ENCODE peak calls at places on chromosomes 11 and 22, in six cellular contexts. W, G, M, T, A and V are unnamed samples.

GRCh38 chr22:39388261-39389011 is 11.1 kb upstream of the TAB1 start:
- DNase-seq in W (peak), G (no peak), M (peak), T (peak), A (peak), V (peak)

GRCh38 chr22:50532353-50532700 is 2.5 kb upstream of the TYMP start:
- DNase-seq in W (peak), G (no peak), M (no peak), T (no peak), A (no peak), V (no peak)

GRCh38 chr11:101127348-101127698 is 2.3 kb downstream of the PGR start:
- DNase-seq in W (peak), G (no peak), M (peak), T (peak), A (no peak), V (no peak)

GRCh38 chr22:48968201-48968959 is 859.3 kb downstream of the BRD1 start:
- DNase-seq in W (peak), G (no peak), M (no peak), T (no peak), A (peak), V (no peak)

GRCh38 chr11:80899381-80899780 is 1458.6 kb upstream of the TENM4 start:
- DNase-seq in W (no peak), G (no peak), M (no peak), T (peak), A (no peak), V (peak)

GRCh38 chr11:77069336-77069968 is 2.7 kb downstream of the CAPN5 start:
- DNase-seq in W (peak), G (no peak), M (peak), T (no peak), A (no peak), V (no peak)

GRCh38 chr11:287821-288327 is 1.1 kb upstream of the PGGHG start:
- DNase-seq in W (peak), G (no peak), M (no peak), T (no peak), A (peak), V (no peak)

GRCh38 chr22:32661296-32661695 is 140.2 kb upstream of the TIMP3 start:
- DNase-seq in W (peak), G (peak), M (no peak), T (peak), A (peak), V (peak)

GRCh38 chr11:106540001-106540400 is 462.5 kb downstream of the AASDHPPT start:
- DNase-seq in W (no peak), G (no peak), M (no peak), T (no peak), A (no peak), V (no peak)

GRCh38 chr22:44758354-44758969 is 6.1 kb downstream of the ARHGAP8 start:
- DNase-seq in W (no peak), G (no peak), M (no peak), T (peak), A (no peak), V (peak)

GRCh38 chr11:63551889-63552266 is 11.3 kb downstream of the PLAAT2 start:
- DNase-seq in W (no peak), G (no peak), M (no peak), T (no peak), A (no peak), V (no peak)

GRCh38 chr22:17121235-17122195 is at the start of gene TMEM121B:
- DNase-seq in W (peak), G (no peak), M (peak), T (peak), A (no peak), V (peak)

GRCh38 chr22:46055851-46056168 is 78.8 kb upstream of the WNT7B start:
- DNase-seq in W (no peak), G (no peak), M (no peak), T (no peak), A (no peak), V (no peak)

GRCh38 chr11:69498614-69499175 is 17.2 kb downstream of the LINC01488 start:
- DNase-seq in W (no peak), G (no peak), M (no peak), T (no peak), A (no peak), V (no peak)

GRCh38 chr11:5938603-5938965 is 3.5 kb upstream of the OR56A3 start:
- DNase-seq in W (no peak), G (no peak), M (no peak), T (no peak), A (no peak), V (no peak)

GRCh38 chr11:76609736-76610370 is 60.7 kb downstream of the LRRC32 start:
- DNase-seq in W (no peak), G (no peak), M (peak), T (no peak), A (no peak), V (peak)

GRCh38 chr22:38881464-38881871 is 9.5 kb upstream of the CBX6 start:
- DNase-seq in W (peak), G (peak), M (peak), T (peak), A (no peak), V (peak)

GRCh38 chr11:106306942-106307341 is 229.5 kb downstream of the AASDHPPT start:
- DNase-seq in W (no peak), G (no peak), M (no peak), T (peak), A (no peak), V (peak)

GRCh38 chr11:74232316-74232950 is 61.3 kb downstream of the PPME1 start:
- DNase-seq in W (no peak), G (no peak), M (no peak), T (no peak), A (no peak), V (peak)

DNA sequence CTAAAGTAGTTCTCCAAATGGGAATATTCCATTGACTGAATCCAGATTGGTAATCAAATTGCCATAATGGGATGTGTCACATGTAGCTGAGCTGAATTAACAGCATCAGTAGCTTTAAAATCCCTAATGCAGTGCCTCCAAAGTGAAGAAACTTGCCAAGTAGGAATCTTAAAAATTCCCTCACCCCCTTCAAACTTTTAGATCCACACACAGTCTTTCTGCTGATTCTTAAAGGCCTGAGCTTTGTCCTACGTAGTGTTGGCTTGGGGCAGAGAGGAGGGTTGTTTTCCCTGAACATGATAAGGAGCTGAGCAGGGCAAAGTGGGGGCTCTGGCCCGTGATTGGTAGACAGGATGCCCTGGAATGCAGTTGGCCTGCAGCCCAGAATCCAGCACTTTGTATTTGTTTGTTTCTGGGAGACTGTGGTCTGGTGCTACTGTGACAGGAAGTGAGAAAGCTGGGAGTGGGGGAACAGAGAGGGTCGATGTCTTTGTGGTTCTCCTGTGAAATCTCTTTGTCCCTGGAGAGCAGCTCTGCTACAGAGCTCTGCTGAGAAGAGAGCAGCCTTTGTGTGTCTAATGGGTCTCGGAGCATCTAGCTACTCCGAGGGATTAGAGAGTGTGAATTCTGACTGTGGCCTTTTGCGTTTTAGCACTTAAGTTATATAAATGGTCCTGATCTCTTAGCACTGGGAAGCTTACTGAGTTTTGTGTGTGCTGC is 16.9 kb downstream of the CTNND1 start:
- DNase-seq in W (peak), G (peak), M (peak), T (peak), A (peak), V (peak)
- H3K4me3 ChIP-seq in W (peak), G (no peak), M (peak), T (peak), A (peak), V (peak)

GRCh38 chr11:46073632-46074031 is 47.6 kb downstream of the PHF21A start:
- DNase-seq in W (no peak), G (no peak), M (no peak), T (no peak), A (no peak), V (peak)

GRCh38 chr11:46072172-46072964 is 48.9 kb downstream of the PHF21A start:
- DNase-seq in W (no peak), G (no peak), M (no peak), T (no peak), A (no peak), V (no peak)

GRCh38 chr11:46079662-46080061 is 41.6 kb downstream of the PHF21A start:
- DNase-seq in W (no peak), G (no peak), M (no peak), T (no peak), A (no peak), V (no peak)

GRCh38 chr11:46075168-46075567 is 46.1 kb downstream of the PHF21A start:
- DNase-seq in W (no peak), G (no peak), M (no peak), T (peak), A (no peak), V (peak)

GRCh38 chr11:46075928-46076327 is 45.3 kb downstream of the PHF21A start:
- DNase-seq in W (no peak), G (no peak), M (no peak), T (no peak), A (no peak), V (no peak)
- TF ChIP-seq CTCF in W (no peak), G (peak), M (no peak), T (peak), A (peak), V (peak)

GRCh38 chr11:1484716-1485503 is 1.7 kb downstream of the MOB2 start:
- DNase-seq in W (no peak), G (no peak), M (peak), T (no peak), A (no peak), V (no peak)

GRCh38 chr11:1487091-1487850 is 692 bp upstream of the MOB2 start:
- DNase-seq in W (no peak), G (no peak), M (peak), T (no peak), A (no peak), V (no peak)

GRCh38 chr11:1485504-1485885 is 1.1 kb downstream of the MOB2 start:
- DNase-seq in W (no peak), G (no peak), M (peak), T (no peak), A (no peak), V (no peak)

GRCh38 chr11:1487851-1488574 is 1.4 kb upstream of the MOB2 start:
- DNase-seq in W (no peak), G (no peak), M (peak), T (no peak), A (no peak), V (no peak)

DNA sequence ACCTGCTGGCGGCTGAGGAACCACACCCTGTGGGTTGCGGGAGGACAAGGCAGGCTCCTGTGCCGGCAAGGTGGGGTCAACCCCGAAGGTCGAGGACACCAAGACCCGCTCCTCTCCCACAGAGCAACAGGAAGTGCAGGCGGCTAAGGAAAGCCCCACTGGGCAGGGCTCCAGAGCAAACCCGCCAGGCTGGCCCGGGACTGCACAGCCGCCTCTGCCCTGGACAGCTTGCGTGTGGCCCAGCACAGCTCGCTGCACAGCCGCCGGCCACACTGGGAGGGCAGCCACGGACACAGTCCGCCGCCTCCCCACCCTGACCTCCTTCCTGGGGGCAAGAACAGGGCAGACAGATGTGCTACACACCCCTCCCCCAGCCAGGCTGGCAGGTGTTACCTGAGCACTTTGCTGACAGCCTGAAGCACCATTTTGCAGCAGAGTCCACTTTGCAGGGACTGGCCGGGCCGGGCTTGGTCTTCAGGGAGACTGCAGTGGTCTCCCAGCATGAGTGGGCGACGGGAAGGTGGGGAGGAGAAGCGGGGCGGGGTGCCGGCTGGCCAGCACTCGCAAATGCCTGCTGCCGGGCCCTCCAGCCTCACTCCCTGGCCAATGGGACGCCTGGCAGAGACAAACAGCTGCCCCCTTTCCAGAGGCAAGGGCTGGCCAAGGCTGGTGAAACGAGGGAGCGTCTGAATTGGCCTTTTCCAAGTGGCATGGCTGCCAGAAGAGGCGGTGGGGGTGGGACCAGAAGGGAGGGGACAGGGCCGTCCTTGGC is at the start of gene MOB2:
- DNase-seq in W (peak), G (no peak), M (peak), T (peak), A (peak), V (peak)
- H3K4me3 ChIP-seq in W (peak), G (no peak), M (peak), T (no peak), A (no peak), V (no peak)

GRCh38 chr22:36348760-36349159 is 39.0 kb downstream of the MYH9 start:
- DNase-seq in W (no peak), G (no peak), M (no peak), T (no peak), A (no peak), V (no peak)

GRCh38 chr22:36352775-36353507 is 34.8 kb downstream of the MYH9 start:
- DNase-seq in W (no peak), G (no peak), M (peak), T (peak), A (no peak), V (peak)

GRCh38 chr22:36351921-36352774 is 35.6 kb downstream of the MYH9 start:
- DNase-seq in W (no peak), G (no peak), M (no peak), T (peak), A (peak), V (peak)

GRCh38 chr22:36349726-36350125 is 38.0 kb downstream of the MYH9 start:
- DNase-seq in W (no peak), G (no peak), M (no peak), T (no peak), A (no peak), V (peak)

DNA sequence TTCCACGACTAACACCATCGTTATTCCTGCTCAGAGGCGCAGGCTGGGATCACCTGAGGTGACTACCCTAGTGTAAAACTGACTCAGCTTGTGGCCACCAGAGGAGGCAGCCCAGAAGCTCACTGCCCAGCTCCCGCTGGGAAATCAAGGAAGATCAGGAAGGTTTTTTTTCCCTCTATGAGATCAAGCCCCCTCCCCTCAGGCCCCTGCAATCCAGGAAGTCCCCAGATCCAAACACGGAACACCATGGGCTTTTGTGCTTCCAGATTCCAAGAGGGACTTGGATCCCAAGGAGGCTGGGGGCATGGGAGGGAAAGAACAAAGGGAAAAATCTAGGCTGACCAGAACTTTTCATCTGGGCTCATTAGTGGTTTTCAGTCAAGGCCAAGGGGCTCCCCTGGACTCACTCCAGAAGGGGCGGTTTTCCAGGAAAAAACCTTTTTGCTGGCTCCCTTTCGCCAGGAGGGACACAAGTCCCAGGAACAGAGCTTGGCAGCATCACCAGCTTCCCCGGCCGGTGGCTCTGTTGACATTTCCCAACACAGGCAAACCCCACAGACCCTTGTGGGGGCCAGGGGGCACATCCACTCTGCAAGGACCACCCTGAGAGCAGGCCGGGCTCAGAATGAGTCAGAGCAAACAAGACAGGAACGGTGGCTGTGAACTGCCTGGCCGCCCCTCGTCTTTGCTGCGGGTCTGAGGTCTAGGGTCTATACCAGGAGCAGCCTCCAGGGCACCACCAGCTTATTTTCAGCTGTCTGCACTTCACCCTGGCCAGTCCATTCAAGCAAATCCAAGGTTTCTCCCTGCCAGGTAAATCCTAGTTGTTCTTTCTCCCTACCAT is 36.8 kb downstream of the MYH9 start:
- DNase-seq in W (no peak), G (no peak), M (peak), T (peak), A (no peak), V (peak)
- TF ChIP-seq CTCF in W (no peak), G (peak), M (no peak), T (peak), A (no peak), V (peak)

GRCh38 chr11:14502039-14502438 is 2.4 kb upstream of the COPB1 start:
- DNase-seq in W (no peak), G (no peak), M (no peak), T (no peak), A (no peak), V (no peak)
- H3K4me3 ChIP-seq in W (no peak), G (no peak), M (no peak), T (no peak), A (no peak), V (no peak)

DNA sequence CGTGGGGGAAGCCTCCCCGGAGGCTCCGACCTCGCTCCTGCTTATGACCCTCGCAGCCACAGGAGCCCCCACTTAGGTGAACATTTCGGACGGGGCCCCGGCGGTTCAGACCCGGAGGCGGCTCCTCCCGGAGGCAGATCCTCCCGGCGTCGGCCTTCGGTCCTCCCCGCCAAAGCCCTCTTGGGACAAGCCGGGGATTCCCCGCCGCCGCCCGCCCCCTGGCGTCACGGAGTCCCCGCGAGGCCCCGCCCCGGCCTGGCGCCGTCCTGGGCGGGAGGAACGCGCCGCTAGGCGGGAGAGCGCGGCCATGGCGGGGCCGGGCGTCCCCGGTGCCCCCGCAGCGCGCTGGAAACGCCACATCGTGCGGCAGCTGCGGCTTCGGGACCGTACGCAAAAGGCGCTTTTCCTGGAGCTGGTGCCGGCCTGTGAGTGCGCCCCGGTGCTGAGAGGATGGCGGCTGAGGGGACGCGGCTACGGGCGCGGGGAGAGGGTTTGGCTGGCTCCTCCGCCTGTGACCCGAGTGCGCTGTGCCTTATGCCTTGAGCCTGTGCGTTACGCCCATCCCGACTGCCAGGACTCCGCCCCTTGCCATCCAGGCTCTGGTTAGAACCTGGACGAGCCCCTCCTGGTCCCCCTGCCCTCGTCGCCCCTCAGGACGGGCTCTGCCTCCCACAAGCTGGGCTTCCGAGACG is at the start of gene ATG16L2:
- DNase-seq in W (peak), G (no peak), M (peak), T (peak), A (peak), V (peak)
- TF ChIP-seq CTCF in W (peak), G (no peak), M (peak), T (no peak), A (no peak), V (no peak)

GRCh38 chr22:31105282-31105929 is 2.0 kb downstream of the SELENOM start:
- DNase-seq in W (no peak), G (no peak), M (no peak), T (no peak), A (no peak), V (no peak)
- H3K4me3 ChIP-seq in W (peak), G (peak), M (peak), T (peak), A (no peak), V (no peak)